ENCODE peak calls at places on chromosome 16, in eight cellular contexts. Y is NCI-H1417 treated with DMSO at 0.1 percent for 48 hours; F is NCI-H748 treated with DMSO at 0.1 percent for 48 hours; J is breast epithelium; O is psoas muscle; V is H54; X is left lung; U is stimulated activated CD8-positive, alpha-beta memory T cell treated with anti-CD3 and anti-CD28 coated beads, Interleukin-12 subunit alpha, Interleukin-12 subunit beta, amount 100 ng/mL, for 4 hours. R is an unnamed sample.

GRCh38 chr16:87391950-87392822 is at the start of gene MAP1LC3B:
- DNase-seq in Y (peak), F (peak), X (peak), J (peak), O (peak), U (peak), V (peak), R (peak)

GRCh38 chr16:4814542-4815173 is 12.2 kb upstream of the ROGDI start:
- DNase-seq in J (no peak), O (peak), F (no peak), V (no peak), Y (no peak), U (no peak), X (no peak), R (no peak)

GRCh38 chr16:27795992-27796614 is 246.2 kb downstream of the KATNIP start:
- DNase-seq in U (no peak), Y (no peak), F (no peak), V (peak), X (peak), O (no peak), J (no peak), R (no peak)

GRCh38 chr16:77843412-77843811 is 55.0 kb downstream of the VAT1L start:
- DNase-seq in F (no peak), J (no peak), V (no peak), O (no peak), X (no peak), U (no peak), Y (no peak), R (no peak)

GRCh38 chr16:69501956-69502457 is 63.8 kb upstream of the NFAT5 start:
- DNase-seq in O (no peak), J (no peak), V (no peak), U (no peak), Y (no peak), F (no peak), X (no peak), R (no peak)

GRCh38 chr16:50741225-50741807 is 570 bp upstream of the CYLD start:
- DNase-seq in Y (no peak), F (no peak), J (no peak), O (peak), U (no peak), V (no peak), X (peak), R (no peak)

GRCh38 chr16:11384956-11385586 is 39.8 kb downstream of the RMI2 start:
- DNase-seq in O (no peak), J (no peak), V (no peak), F (no peak), X (no peak), Y (no peak), U (no peak), R (no peak)

GRCh38 chr16:5865231-5865630 is 767.6 kb upstream of the EEF2KMT start:
- DNase-seq in J (no peak), V (no peak), Y (no peak), O (peak), F (no peak), X (no peak), U (no peak), R (no peak)

GRCh38 chr16:82016268-82016667 is 5.0 kb upstream of the SDR42E1 start:
- DNase-seq in F (no peak), J (no peak), Y (no peak), X (no peak), U (no peak), O (no peak), V (peak), R (no peak)

GRCh38 chr16:27239026-27239425 is 29.5 kb downstream of the NSMCE1 start:
- DNase-seq in J (no peak), Y (no peak), U (no peak), X (no peak), O (no peak), F (no peak), V (no peak), R (no peak)

GRCh38 chr16:85541619-85542547 is 71.2 kb upstream of the GSE1 start:
- DNase-seq in X (no peak), V (no peak), F (no peak), J (no peak), O (no peak), U (no peak), Y (no peak), R (no peak)

GRCh38 chr16:66605177-66605999 is 884 bp downstream of the CMTM3 start:
- DNase-seq in F (no peak), J (no peak), Y (no peak), O (peak), X (peak), U (peak), V (peak), R (no peak)

GRCh38 chr16:87824991-87825841 is 44.1 kb downstream of the SLC7A5 start:
- DNase-seq in Y (no peak), V (no peak), F (no peak), U (peak), J (no peak), O (peak), X (no peak), R (no peak)

GRCh38 chr16:51167170-51167710 is 16.2 kb upstream of the SALL1 start:
- DNase-seq in U (no peak), O (no peak), V (no peak), J (no peak), Y (no peak), X (no peak), F (no peak), R (no peak)

GRCh38 chr16:87384162-87384999 is 805 bp upstream of the FBXO31 start:
- DNase-seq in O (peak), Y (no peak), F (no peak), J (no peak), U (no peak), X (peak), V (peak), R (peak)

GRCh38 chr16:67565470-67566100 is 3.3 kb downstream of the CTCF start:
- DNase-seq in X (no peak), Y (no peak), J (no peak), V (no peak), U (no peak), O (no peak), F (no peak), R (no peak)

GRCh38 chr16:86831366-86831765 is 253.0 kb downstream of the FOXL1 start:
- DNase-seq in U (no peak), Y (no peak), F (no peak), J (no peak), X (no peak), V (no peak), O (no peak), R (no peak)

GRCh38 chr16:22424161-22424937 is 49.9 kb upstream of the CDR2 start:
- DNase-seq in U (no peak), Y (no peak), V (no peak), O (peak), F (no peak), X (no peak), J (no peak), R (no peak)

GRCh38 chr16:82050506-82050905 is 15.5 kb downstream of the HSD17B2 start:
- DNase-seq in O (no peak), U (no peak), X (no peak), J (no peak), Y (no peak), V (no peak), F (no peak), R (no peak)

GRCh38 chr16:11610580-11610979 is 23.9 kb upstream of the LITAF start:
- DNase-seq in U (no peak), J (no peak), Y (no peak), F (no peak), X (no peak), O (no peak), V (no peak), R (no peak)

GRCh38 chr16:72913551-72913950 is 134.4 kb downstream of the ZFHX3 start:
- DNase-seq in X (no peak), J (no peak), F (no peak), V (no peak), O (no peak), Y (no peak), U (no peak), R (no peak)

GRCh38 chr16:69486272-69486671 is 61.9 kb downstream of the CYB5B start:
- DNase-seq in Y (no peak), V (no peak), X (no peak), U (no peak), J (no peak), F (no peak), O (no peak), R (no peak)